ENCODE peak calls at places on chromosomes 3 and 15, in six cellular contexts. O is activated CD4-positive, alpha-beta T cell treated with anti-CD3 and anti-CD28 coated beads for 1 hour; F is CD8-positive, alpha-beta memory T cell; R is pancreas; W is foreskin fibroblast; P is ELF-1. Q is an unnamed sample.

GRCh38 chr3:106114848-106115247 is 246.0 kb upstream of the CBLB start:
- DNase-seq in O (no peak), F (no peak), R (no peak), W (no peak), P (no peak), Q (no peak)

GRCh38 chr15:92159906-92160841 is 233.5 kb upstream of the ST8SIA2 start:
- DNase-seq in O (no peak), F (no peak), R (no peak), W (no peak), P (no peak), Q (no peak)

GRCh38 chr3:111666041-111666735 is 71.0 kb upstream of the ZBED2 start:
- DNase-seq in O (no peak), F (no peak), R (no peak), W (no peak), P (no peak), Q (peak; percentile 61)

GRCh38 chr3:36372534-36372935 is 7.8 kb upstream of the STAC start:
- DNase-seq in O (no peak), F (no peak), R (no peak), W (no peak), P (no peak), Q (no peak)

GRCh38 chr15:81940467-81941451 is 105.1 kb downstream of the MEX3B start:
- DNase-seq in O (no peak), F (no peak), R (no peak), W (no peak), P (no peak), Q (no peak)

GRCh38 chr15:90648137-90649070 is 68.7 kb upstream of the BLM start:
- DNase-seq in O (peak; percentile 29), F (peak; percentile 45), R (no peak), W (peak; percentile 74), P (peak; percentile 83), Q (peak; percentile 86)

GRCh38 chr3:15665510-15666150 is 64.1 kb downstream of the BTD start:
- DNase-seq in O (no peak), F (no peak), R (no peak), W (no peak), P (no peak), Q (no peak)

GRCh38 chr15:85597155-85597815 is 197.4 kb downstream of the KLHL25 start:
- DNase-seq in O (no peak), F (peak; percentile 34), R (no peak), W (no peak), P (no peak), Q (no peak)

GRCh38 chr15:90191795-90192494 is 9.2 kb upstream of the SEMA4B start:
- DNase-seq in O (peak; percentile 12), F (no peak), R (peak; percentile 92), W (no peak), P (no peak), Q (no peak)

GRCh38 chr3:148101061-148101460 is 596.6 kb upstream of the AGTR1 start:
- DNase-seq in O (no peak), F (no peak), R (no peak), W (peak; percentile 63), P (no peak), Q (no peak)

GRCh38 chr3:137787520-137787919 is 23.4 kb downstream of the SOX14 start:
- DNase-seq in O (no peak), F (no peak), R (no peak), W (no peak), P (no peak), Q (no peak)

GRCh38 chr3:42680806-42681205 is 4.5 kb upstream of the KLHL40 start:
- DNase-seq in O (no peak), F (no peak), R (no peak), W (no peak), P (no peak), Q (no peak)

GRCh38 chr3:129009266-129009665 is 8.2 kb downstream of the EFCC1 start:
- DNase-seq in O (no peak), F (no peak), R (no peak), W (no peak), P (no peak), Q (no peak)

GRCh38 chr3:31361391-31362273 is 171.1 kb upstream of the STT3B start:
- DNase-seq in O (no peak), F (no peak), R (no peak), W (peak; percentile 65), P (no peak), Q (peak; percentile 86)

GRCh38 chr3:30236011-30236410 is 370.4 kb upstream of the TGFBR2 start:
- DNase-seq in O (no peak), F (no peak), R (no peak), W (no peak), P (no peak), Q (no peak)

GRCh38 chr15:60375255-60375809 is 22.5 kb downstream of the ANXA2 start:
- DNase-seq in O (no peak), F (no peak), R (no peak), W (no peak), P (no peak), Q (no peak)

GRCh38 chr15:101068523-101068960 is 149.4 kb downstream of the LRRK1 start:
- DNase-seq in O (no peak), F (no peak), R (no peak), W (no peak), P (no peak), Q (no peak)

GRCh38 chr15:98873441-98874218 is 134.0 kb downstream of the PGPEP1L start:
- DNase-seq in O (no peak), F (no peak), R (no peak), W (peak; percentile 88), P (peak; percentile 47), Q (peak; percentile 95)